ENCODE peak calls at places on chromosomes 4 and X, in nine cellular contexts. P is fibroblast of pulmonary artery, G is brain microvascular endothelial cell, W is HFF-Myc, I is cardiac fibroblast, N is ascending aorta, J is IMR-90, Y is cardiac muscle cell, A is ovary. S is an unnamed sample.

GRCh38 chrX:129979207-129979920 is 3.1 kb upstream of the BCORL1 start:
- DNase-seq in P (no peak), G (no peak), W (no peak), I (no peak), N (no peak), J (no peak), Y (peak), A (peak), S (no peak)

GRCh38 chrX:69065451-69065850 is 99.8 kb downstream of the PJA1 start:
- DNase-seq in P (no peak), G (no peak), W (no peak), I (peak), N (peak), J (peak), Y (no peak), A (no peak), S (no peak)

GRCh38 chrX:143437439-143437838 is 79.8 kb downstream of the SPANXN3 start:
- DNase-seq in P (peak), G (no peak), W (no peak), I (peak), N (no peak), J (no peak), Y (peak), A (no peak), S (no peak)

GRCh38 chrX:40109288-40110008 is 11.7 kb upstream of the BCOR start:
- DNase-seq in P (peak), G (no peak), W (no peak), I (peak), N (no peak), J (peak), Y (peak), A (peak), S (no peak)

GRCh38 chr4:4226606-4227438 is at the start of gene OTOP1:
- DNase-seq in P (no peak), G (no peak), W (no peak), I (no peak), N (no peak), J (no peak), Y (no peak), A (no peak), S (no peak)

GRCh38 chr4:183352546-183352945 is 30.3 kb upstream of the CLDN24 start:
- DNase-seq in P (no peak), G (no peak), W (no peak), I (no peak), N (peak), J (no peak), Y (no peak), A (no peak), S (no peak)

GRCh38 chr4:37446016-37446415 is 201.5 kb downstream of the NWD2 start:
- DNase-seq in P (no peak), G (no peak), W (no peak), I (no peak), N (no peak), J (no peak), Y (no peak), A (no peak), S (peak)

GRCh38 chr4:137621056-137621455 is 88.8 kb upstream of the PCDH18 start:
- DNase-seq in P (no peak), G (peak), W (no peak), I (no peak), N (no peak), J (no peak), Y (no peak), A (no peak), S (no peak)

GRCh38 chrX:44039556-44039955 is 66.4 kb upstream of the NDP start:
- DNase-seq in P (no peak), G (no peak), W (no peak), I (no peak), N (no peak), J (no peak), Y (no peak), A (no peak), S (no peak)

GRCh38 chr4:53013873-53014272 is 151.8 kb downstream of the RASL11B start:
- DNase-seq in P (no peak), G (no peak), W (no peak), I (no peak), N (no peak), J (no peak), Y (no peak), A (no peak), S (no peak)

GRCh38 chr4:2320152-2320551 is 58.2 kb upstream of the MXD4 start:
- DNase-seq in P (no peak), G (no peak), W (no peak), I (no peak), N (peak), J (no peak), Y (no peak), A (no peak), S (no peak)

DNA sequence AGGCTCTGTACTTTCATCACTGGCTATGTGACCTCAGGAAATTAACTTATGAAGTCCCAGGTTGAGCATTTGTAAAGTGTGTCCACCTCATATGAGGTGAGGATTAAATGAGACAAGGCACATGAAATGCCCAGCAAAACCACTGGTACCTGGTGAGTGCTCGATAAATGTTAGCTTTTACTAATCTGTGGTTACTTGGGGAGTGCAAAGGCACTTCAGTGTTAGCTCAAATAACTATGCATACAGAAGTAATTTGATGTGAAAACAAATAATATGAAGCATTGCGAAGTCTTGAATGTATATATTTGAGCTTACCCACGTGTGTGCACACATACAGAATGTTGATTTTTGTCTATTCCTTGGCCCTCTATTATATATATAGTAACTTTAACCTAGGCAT is 186.3 kb upstream of the TLL1 start:
- DNase-seq in P (no peak), G (no peak), W (no peak), I (no peak), N (no peak), J (no peak), Y (no peak), A (no peak), S (no peak)
- TF ChIP-seq CTCF in P (no peak), G (no peak), W (no peak), I (no peak), N (no peak), J (no peak), Y (no peak), A (no peak), S (no peak)

GRCh38 chr4:10320130-10320529 is 137.1 kb downstream of the ZNF518B start:
- DNase-seq in P (no peak), G (no peak), W (no peak), I (no peak), N (no peak), J (no peak), Y (no peak), A (no peak), S (no peak)

GRCh38 chr4:10321931-10322330 is 135.3 kb downstream of the ZNF518B start:
- DNase-seq in P (no peak), G (no peak), W (no peak), I (no peak), N (no peak), J (no peak), Y (no peak), A (no peak), S (no peak)

GRCh38 chr4:10316851-10317250 is 140.4 kb downstream of the ZNF518B start:
- DNase-seq in P (no peak), G (no peak), W (no peak), I (no peak), N (no peak), J (no peak), Y (no peak), A (no peak), S (no peak)

GRCh38 chr4:10315638-10316037 is 141.6 kb downstream of the ZNF518B start:
- DNase-seq in P (no peak), G (no peak), W (no peak), I (no peak), N (no peak), J (no peak), Y (no peak), A (no peak), S (no peak)

GRCh38 chr4:10317345-10317744 is 139.9 kb downstream of the ZNF518B start:
- DNase-seq in P (no peak), G (no peak), W (no peak), I (no peak), N (no peak), J (no peak), Y (no peak), A (no peak), S (no peak)
- H3K4me3 ChIP-seq in P (no peak), G (no peak), W (no peak), I (no peak), N (no peak), J (no peak), Y (no peak), A (no peak), S (no peak)

GRCh38 chr4:139282375-139283075 is 2.5 kb upstream of the MGARP start:
- DNase-seq in P (peak), G (peak), W (no peak), I (peak), N (no peak), J (peak), Y (no peak), A (no peak), S (no peak)

GRCh38 chr4:139278956-139279722 is 886 bp downstream of the MGARP start:
- DNase-seq in P (peak), G (no peak), W (no peak), I (no peak), N (no peak), J (peak), Y (no peak), A (peak), S (no peak)

GRCh38 chr4:139281212-139281611 is 1.2 kb upstream of the MGARP start:
- DNase-seq in P (no peak), G (no peak), W (no peak), I (no peak), N (no peak), J (no peak), Y (no peak), A (no peak), S (no peak)

GRCh38 chr4:139278450-139278849 is 1.6 kb downstream of the MGARP start:
- DNase-seq in P (no peak), G (no peak), W (no peak), I (no peak), N (no peak), J (peak), Y (no peak), A (no peak), S (no peak)

DNA sequence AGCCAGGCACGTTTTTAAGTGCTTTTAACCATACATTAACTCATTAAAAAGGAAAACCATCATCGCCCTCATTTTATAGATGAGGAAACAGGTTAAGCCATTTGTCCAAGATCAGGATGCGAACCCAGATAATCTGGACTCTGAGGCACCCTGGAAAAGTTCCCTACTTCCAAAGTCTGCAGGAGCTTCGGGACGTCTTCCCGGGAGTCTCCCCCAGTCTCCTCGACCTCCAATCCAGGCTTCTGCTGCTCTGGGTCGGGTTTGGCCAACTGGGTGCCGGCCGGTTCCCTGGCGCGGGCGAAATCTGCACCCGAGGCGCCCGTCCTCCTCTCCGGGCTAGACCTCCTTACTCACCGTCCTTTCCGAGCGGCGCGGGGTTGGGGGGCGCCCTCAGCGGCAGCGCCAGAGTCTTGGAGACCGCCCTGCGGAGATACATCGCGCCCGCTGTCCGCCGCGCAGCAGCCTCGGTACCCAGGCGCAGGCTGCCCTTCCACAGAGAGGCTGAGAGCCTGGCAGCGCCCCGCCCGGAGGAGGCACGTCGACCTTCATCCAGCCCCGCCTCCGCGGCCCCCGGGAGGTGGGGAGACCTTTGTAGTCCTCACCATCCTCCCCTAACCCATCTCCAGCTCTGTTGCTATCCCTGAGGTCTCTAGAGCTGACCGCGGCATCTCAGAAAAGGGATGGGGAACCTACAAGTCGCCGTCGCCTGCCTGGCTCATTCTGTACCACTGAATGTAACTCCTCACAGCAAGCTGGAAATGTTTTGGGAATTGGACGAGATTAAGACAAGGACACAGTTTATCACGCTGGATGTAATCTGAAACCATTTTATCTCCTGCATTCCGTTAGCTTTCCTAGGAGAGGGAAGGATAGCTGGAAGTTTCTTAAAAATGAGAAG is at the start of gene MGARP:
- DNase-seq in P (peak), G (no peak), W (no peak), I (no peak), N (peak), J (peak), Y (peak), A (peak), S (no peak)
- TF ChIP-seq CTCF in P (no peak), G (no peak), W (no peak), I (no peak), N (no peak), J (no peak), Y (no peak), A (no peak), S (no peak)

DNA sequence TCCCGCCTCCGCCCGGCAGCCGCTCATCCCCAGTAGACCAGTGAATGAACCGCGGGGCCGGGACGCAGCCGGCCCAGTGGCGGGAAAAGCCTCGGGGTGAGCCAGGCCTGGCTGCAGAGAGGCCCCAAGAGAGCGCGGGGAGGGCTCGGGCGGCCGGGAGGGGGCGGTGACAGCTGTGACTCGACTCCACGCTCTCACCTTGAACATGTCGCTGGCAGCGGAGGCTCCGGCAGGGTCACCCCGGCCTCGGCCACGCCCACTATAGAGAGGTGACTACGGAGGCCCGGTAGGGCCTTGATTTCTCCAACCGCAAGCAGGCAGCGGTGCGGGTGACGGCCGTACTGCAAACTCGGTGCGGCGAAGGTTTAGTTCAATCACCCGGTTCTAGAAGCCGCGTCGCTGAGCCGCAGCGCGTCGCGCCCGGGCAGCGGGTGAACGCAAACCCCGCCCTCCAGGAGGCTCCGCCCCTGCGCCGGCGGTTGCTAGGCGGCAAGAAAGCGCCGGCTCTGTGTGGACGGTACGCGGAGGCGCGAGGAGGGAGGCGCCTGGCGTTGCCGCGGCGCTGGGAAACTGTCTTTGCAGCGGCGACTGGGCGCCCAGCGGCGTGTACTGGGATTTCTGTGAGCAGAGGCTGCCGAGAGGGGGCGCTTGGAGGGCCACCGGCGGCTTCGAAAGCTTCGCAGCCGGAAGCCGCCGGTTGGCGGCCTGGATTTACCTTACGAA is at the start of the genes APOO and CXorf58:
- DNase-seq in P (peak), G (peak), W (no peak), I (peak), N (peak), J (peak), Y (peak), A (peak), S (peak)
- H3K4me3 ChIP-seq in P (peak), G (peak), W (peak), I (peak), N (peak), J (peak), Y (peak), A (peak), S (peak)

GRCh38 chrX:42680651-42681050 is 97.3 kb downstream of the PPP1R2C start:
- DNase-seq in P (peak), G (peak), W (no peak), I (peak), N (no peak), J (no peak), Y (no peak), A (peak), S (no peak)
- TF ChIP-seq CTCF in P (peak), G (no peak), W (no peak), I (no peak), N (no peak), J (no peak), Y (peak), A (no peak), S (no peak)

GRCh38 chr4:139015948-139016451 is 419 bp downstream of the NOCT start:
- DNase-seq in P (no peak), G (no peak), W (no peak), I (peak), N (peak), J (peak), Y (peak), A (no peak), S (no peak)

GRCh38 chr4:139018501-139018900 is 2.9 kb downstream of the NOCT start:
- DNase-seq in P (no peak), G (no peak), W (no peak), I (peak), N (no peak), J (peak), Y (no peak), A (no peak), S (no peak)

GRCh38 chr4:139020384-139020783 is 4.8 kb downstream of the NOCT start:
- DNase-seq in P (no peak), G (no peak), W (no peak), I (no peak), N (no peak), J (no peak), Y (no peak), A (no peak), S (no peak)

GRCh38 chr4:139017861-139018260 is 2.3 kb downstream of the NOCT start:
- DNase-seq in P (peak), G (no peak), W (no peak), I (peak), N (no peak), J (no peak), Y (no peak), A (no peak), S (no peak)

GRCh38 chr4:139018971-139019758 is 3.6 kb downstream of the NOCT start:
- DNase-seq in P (no peak), G (no peak), W (peak), I (peak), N (no peak), J (peak), Y (no peak), A (no peak), S (no peak)
- H3K4me3 ChIP-seq in P (no peak), G (no peak), W (peak), I (no peak), N (no peak), J (no peak), Y (no peak), A (no peak), S (peak)

GRCh38 chrX:50680990-50681389 is 133.0 kb downstream of the SHROOM4 start:
- DNase-seq in P (peak), G (no peak), W (no peak), I (peak), N (no peak), J (no peak), Y (no peak), A (no peak), S (no peak)
- TF ChIP-seq CTCF in P (peak), G (peak), W (no peak), I (peak), N (no peak), J (peak), Y (peak), A (no peak), S (peak)

DNA sequence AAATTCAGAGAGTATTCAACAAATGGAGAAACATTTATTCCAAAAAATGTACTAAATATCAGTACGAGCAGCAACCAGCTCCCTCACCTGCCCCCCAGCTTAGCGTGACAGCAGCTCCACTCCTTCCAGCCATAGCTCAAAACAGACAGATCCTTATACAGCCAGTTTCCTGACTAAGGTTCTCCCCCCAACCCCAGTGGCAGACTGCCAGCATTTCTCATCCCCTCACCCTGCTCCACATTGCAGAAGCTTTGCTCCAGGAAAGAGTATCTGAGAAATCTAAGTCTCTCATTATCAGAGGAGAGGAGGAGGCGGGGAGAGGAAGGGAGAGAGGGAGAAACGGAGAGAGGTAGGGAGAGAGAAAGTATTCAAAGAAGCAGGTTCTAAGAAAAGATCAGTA is 53.3 kb upstream of the PASD1 start:
- DNase-seq in P (no peak), G (no peak), W (no peak), I (no peak), N (no peak), J (no peak), Y (peak), A (no peak), S (no peak)
- H3K4me3 ChIP-seq in P (no peak), G (no peak), W (no peak), I (no peak), N (no peak), J (no peak), Y (no peak), A (no peak), S (no peak)

GRCh38 chrX:41516995-41517660 is 70.0 kb downstream of the NYX start:
- DNase-seq in P (no peak), G (no peak), W (no peak), I (no peak), N (no peak), J (no peak), Y (no peak), A (no peak), S (no peak)
- TF ChIP-seq CTCF in P (no peak), G (no peak), W (no peak), I (no peak), N (no peak), J (no peak), Y (no peak), A (no peak), S (no peak)